ENCODE peak calls at places on chromosomes 5 and 9, in eight cellular contexts. G is prostate gland, Z is HCT116, E is endothelial cell of umbilical vein, D is spleen, H is Panc1, C is K562, X is SK-N-SH. R is an unnamed sample.

GRCh38 chr5:57094753-57095683 is 78.8 kb upstream of the GPBP1 start:
- DNase-seq in G (no peak), Z (no peak), E (no peak), D (no peak), H (no peak), C (no peak), X (no peak), R (no peak)

GRCh38 chr5:143606043-143606752 is 202.7 kb upstream of the NR3C1 start:
- DNase-seq in G (no peak), Z (no peak), E (no peak), D (no peak), H (no peak), C (no peak), X (no peak), R (no peak)

GRCh38 chr5:171315386-171315891 is 6.4 kb downstream of the TLX3 start:
- DNase-seq in G (no peak), Z (no peak), E (no peak), D (no peak), H (no peak), C (no peak), X (no peak), R (no peak)

GRCh38 chr9:79976501-79977444 is 405.0 kb downstream of the TLE4 start:
- DNase-seq in G (no peak), Z (no peak), E (no peak), D (no peak), H (no peak), C (no peak), X (no peak), R (no peak)

GRCh38 chr5:60540855-60541805 is 158.8 kb downstream of the DEPDC1B start:
- DNase-seq in G (no peak), Z (no peak), E (no peak), D (no peak), H (no peak), C (no peak), X (no peak), R (no peak)

GRCh38 chr5:55708732-55709131 is 3.4 kb downstream of the SLC38A9 start:
- DNase-seq in G (no peak), Z (no peak), E (peak), D (no peak), H (no peak), C (no peak), X (no peak), R (no peak)

GRCh38 chr9:85617271-85617670 is 124.5 kb downstream of the AGTPBP1 start:
- DNase-seq in G (no peak), Z (no peak), E (no peak), D (no peak), H (no peak), C (no peak), X (no peak), R (no peak)

GRCh38 chr5:141031006-141031405 is 20.2 kb upstream of the PCDHB1 start:
- DNase-seq in G (no peak), Z (no peak), E (no peak), D (no peak), H (no peak), C (no peak), X (no peak), R (no peak)

GRCh38 chr5:55338810-55339243 is 31.0 kb downstream of the MTREX start:
- DNase-seq in G (no peak), Z (no peak), E (no peak), D (no peak), H (no peak), C (no peak), X (no peak), R (no peak)

DNA sequence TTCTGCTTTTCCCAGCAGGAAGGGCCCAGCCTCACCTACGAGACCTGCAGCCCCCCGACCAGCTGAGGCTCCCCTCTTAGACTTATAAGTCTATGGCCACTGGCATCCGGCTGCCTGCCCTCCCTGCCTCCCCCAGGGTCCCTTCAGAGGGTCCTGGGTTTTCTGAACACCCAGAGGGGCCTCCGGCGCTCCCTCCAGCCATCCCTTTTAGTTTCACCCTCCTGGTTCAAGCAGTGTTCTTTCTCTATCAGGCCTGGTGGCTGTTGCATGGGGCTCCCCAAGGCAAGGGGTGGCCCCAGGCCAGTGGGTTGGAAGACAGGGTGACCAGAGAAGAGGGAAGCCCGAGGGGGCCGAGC is 21.8 kb downstream of the GOLGA2 start:
- DNase-seq in G (no peak), Z (no peak), E (no peak), D (no peak), H (no peak), C (no peak), X (no peak), R (no peak)
- H3K27ac ChIP-seq in G (no peak), Z (no peak), E (no peak), D (no peak), H (no peak), C (peak), X (no peak), R (no peak)

GRCh38 chr5:111252799-111253564 is 28.8 kb downstream of the CAMK4 start:
- DNase-seq in G (no peak), Z (no peak), E (no peak), D (no peak), H (no peak), C (no peak), X (no peak), R (no peak)

GRCh38 chr5:111251941-111252340 is 27.8 kb downstream of the CAMK4 start:
- DNase-seq in G (no peak), Z (no peak), E (no peak), D (no peak), H (no peak), C (no peak), X (no peak), R (no peak)

GRCh38 chr5:111259636-111260035 is 35.5 kb downstream of the CAMK4 start:
- DNase-seq in G (no peak), Z (no peak), E (no peak), D (no peak), H (no peak), C (no peak), X (no peak), R (no peak)

GRCh38 chr5:111256128-111256527 is 31.9 kb downstream of the CAMK4 start:
- DNase-seq in G (no peak), Z (no peak), E (no peak), D (no peak), H (no peak), C (no peak), X (no peak), R (no peak)

DNA sequence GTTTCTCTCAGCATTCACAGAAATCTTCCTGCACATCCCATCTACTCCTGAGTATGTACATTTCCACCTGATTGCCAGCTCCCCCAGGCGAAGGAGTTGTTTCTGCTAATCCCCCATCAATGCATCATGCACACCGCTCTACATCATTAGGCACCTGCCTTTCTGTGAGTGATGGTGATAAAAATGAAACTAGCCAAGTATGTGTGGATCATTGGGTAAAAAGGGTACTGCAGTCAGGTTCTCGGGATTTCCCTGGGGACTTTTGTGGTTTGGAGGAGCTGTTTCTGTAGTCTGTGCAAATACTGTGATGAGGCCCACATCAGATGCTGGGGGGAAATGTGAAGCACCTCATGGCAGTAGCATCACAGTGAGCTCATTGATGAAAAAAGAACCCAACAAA is 30.4 kb downstream of the CAMK4 start:
- DNase-seq in G (no peak), Z (no peak), E (no peak), D (no peak), H (no peak), C (no peak), X (no peak), R (no peak)
- TF ChIP-seq POLR2AphosphoS5 in G (no peak), Z (no peak), E (no peak), D (no peak), H (no peak), C (no peak), X (no peak), R (no peak)

GRCh38 chr9:69964446-69964845 is 79.2 kb upstream of the MAMDC2 start:
- DNase-seq in G (no peak), Z (no peak), E (no peak), D (no peak), H (no peak), C (no peak), X (no peak), R (no peak)

GRCh38 chr9:69965416-69966145 is 78.1 kb upstream of the MAMDC2 start:
- DNase-seq in G (no peak), Z (no peak), E (no peak), D (no peak), H (no peak), C (no peak), X (no peak), R (no peak)

GRCh38 chr9:69961834-69962233 is 81.8 kb upstream of the MAMDC2 start:
- DNase-seq in G (no peak), Z (no peak), E (no peak), D (no peak), H (no peak), C (no peak), X (peak), R (no peak)

GRCh38 chr9:69963728-69964127 is 79.9 kb upstream of the MAMDC2 start:
- DNase-seq in G (no peak), Z (no peak), E (no peak), D (no peak), H (no peak), C (no peak), X (no peak), R (no peak)
- H3K27ac ChIP-seq in G (no peak), Z (no peak), E (no peak), D (no peak), H (no peak), C (no peak), X (no peak), R (no peak)

GRCh38 chr5:32578362-32578761 is 7.0 kb upstream of the SUB1 start:
- DNase-seq in G (no peak), Z (no peak), E (no peak), D (no peak), H (no peak), C (no peak), X (no peak), R (no peak)

GRCh38 chr5:32578764-32579163 is 6.6 kb upstream of the SUB1 start:
- DNase-seq in G (no peak), Z (no peak), E (no peak), D (no peak), H (no peak), C (no peak), X (no peak), R (no peak)

GRCh38 chr5:32572778-32573480 is 12.4 kb upstream of the SUB1 start:
- DNase-seq in G (no peak), Z (no peak), E (no peak), D (no peak), H (no peak), C (no peak), X (no peak), R (peak)

GRCh38 chr5:32571128-32571527 is 14.2 kb upstream of the SUB1 start:
- DNase-seq in G (no peak), Z (no peak), E (no peak), D (no peak), H (no peak), C (no peak), X (no peak), R (no peak)

DNA sequence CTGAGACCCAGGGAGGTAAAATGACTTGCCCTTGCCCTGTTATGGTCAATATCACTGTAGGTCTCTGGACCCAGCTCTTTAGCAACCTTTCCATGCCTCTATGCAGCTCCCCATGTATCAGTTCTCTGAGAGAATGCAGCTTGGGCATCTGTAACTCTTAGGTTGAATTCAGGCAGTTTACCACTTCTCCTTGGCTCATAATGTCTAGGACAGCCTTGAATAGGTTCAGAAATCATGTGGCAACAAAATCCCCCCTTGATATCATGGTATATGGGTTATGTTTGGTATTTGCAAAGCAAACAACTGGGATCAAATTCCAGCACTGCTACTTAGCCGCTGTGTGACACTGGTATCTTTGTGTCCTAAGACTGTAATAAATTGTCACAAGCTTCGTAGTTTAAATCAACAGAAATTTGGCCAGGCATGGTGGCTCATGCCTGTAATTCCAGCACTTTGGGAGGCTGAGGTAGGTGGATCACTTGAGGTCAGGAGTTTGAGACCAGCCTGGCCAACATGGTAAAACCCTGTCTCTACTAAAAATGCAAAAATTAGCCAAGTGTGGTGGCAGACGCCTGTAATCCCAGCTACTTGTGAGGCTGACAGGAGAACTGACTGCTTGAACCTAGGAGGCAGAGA is 10.7 kb upstream of the SUB1 start:
- DNase-seq in G (peak), Z (no peak), E (no peak), D (no peak), H (no peak), C (no peak), X (no peak), R (no peak)
- TF ChIP-seq POLR2AphosphoS5 in G (peak), Z (no peak), E (no peak), D (no peak), H (no peak), C (no peak), X (no peak), R (no peak)

GRCh38 chr5:40774626-40775025 is 18.9 kb upstream of the TTC33 start:
- DNase-seq in G (no peak), Z (no peak), E (no peak), D (no peak), H (no peak), C (no peak), X (no peak), R (no peak)

GRCh38 chr5:40775085-40775845 is 19.5 kb upstream of the TTC33 start:
- DNase-seq in G (no peak), Z (no peak), E (no peak), D (no peak), H (no peak), C (no peak), X (no peak), R (no peak)

GRCh38 chr5:40778133-40778532 is 20.0 kb downstream of the PRKAA1 start:
- DNase-seq in G (no peak), Z (no peak), E (no peak), D (no peak), H (no peak), C (no peak), X (no peak), R (no peak)

GRCh38 chr5:40775846-40776657 is 20.3 kb upstream of the TTC33 start:
- DNase-seq in G (no peak), Z (no peak), E (no peak), D (no peak), H (no peak), C (no peak), X (no peak), R (no peak)

GRCh38 chr5:40776658-40776977 is 20.9 kb upstream of the TTC33 start:
- DNase-seq in G (no peak), Z (no peak), E (peak), D (no peak), H (no peak), C (no peak), X (no peak), R (no peak)
- H3K27ac ChIP-seq in G (peak), Z (no peak), E (no peak), D (no peak), H (peak), C (no peak), X (no peak), R (no peak)

GRCh38 chr5:139696167-139696893 is 48.2 kb downstream of the CXXC5 start:
- DNase-seq in G (no peak), Z (no peak), E (no peak), D (peak), H (no peak), C (no peak), X (no peak), R (no peak)

GRCh38 chr5:139694556-139695182 is 46.5 kb downstream of the CXXC5 start:
- DNase-seq in G (no peak), Z (no peak), E (no peak), D (no peak), H (no peak), C (no peak), X (no peak), R (no peak)

GRCh38 chr5:139696894-139697658 is 48.9 kb downstream of the CXXC5 start:
- DNase-seq in G (peak), Z (no peak), E (peak), D (peak), H (no peak), C (peak), X (peak), R (no peak)

GRCh38 chr5:139693676-139694364 is 45.7 kb downstream of the CXXC5 start:
- DNase-seq in G (no peak), Z (no peak), E (no peak), D (no peak), H (no peak), C (no peak), X (no peak), R (no peak)

DNA sequence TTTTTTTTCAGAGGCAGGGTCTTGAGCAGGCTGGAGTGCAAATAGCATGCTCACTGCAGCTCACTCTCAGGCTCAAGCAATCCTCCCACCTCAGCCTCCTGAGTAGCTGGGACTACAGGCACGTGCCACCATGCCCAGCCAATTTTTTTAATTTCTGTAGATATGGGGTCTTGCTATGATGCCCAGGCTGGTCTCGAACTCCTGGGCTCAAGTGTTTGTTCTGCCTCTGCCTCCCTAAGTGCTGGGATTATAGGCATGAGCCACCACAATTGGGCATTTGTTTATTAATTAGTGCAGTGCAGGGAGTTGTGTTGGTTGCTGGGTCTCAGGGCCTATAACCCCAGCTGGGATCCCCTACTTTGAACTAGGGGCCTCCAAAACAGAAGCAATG is 47.0 kb downstream of the CXXC5 start:
- DNase-seq in G (no peak), Z (no peak), E (no peak), D (no peak), H (no peak), C (no peak), X (no peak), R (no peak)
- TF ChIP-seq POLR2AphosphoS5 in G (no peak), Z (no peak), E (no peak), D (no peak), H (no peak), C (no peak), X (no peak), R (no peak)

R was measured in vagina.